ENCODE peak calls at places on chromosomes 13 and 19, in ten cellular contexts. One of them, this sample, is unnamed.

GRCh38 chr13:20495087-20496023 is 30.3 kb downstream of the CRYL1 start:
- DNase-seq in dorsolateral prefrontal cortex: peak
- DNase-seq in H1: peak
- DNase-seq in H9: peak
- DNase-seq in CD8-positive, alpha-beta T cell: peak
- DNase-seq in endodermal cell: peak
- DNase-seq in HCT116: peak
- DNase-seq in breast epithelium: peak
- DNase-seq in fibroblast of lung: peak
- DNase-seq in sigmoid colon: no peak
- DNase-seq in this sample: peak

GRCh38 chr13:64688893-64689677 is 2541.1 kb downstream of the PCDH9 start:
- DNase-seq in H1: no peak
- DNase-seq in H9: no peak
- DNase-seq in sigmoid colon: no peak
- DNase-seq in breast epithelium: no peak
- DNase-seq in endodermal cell: no peak
- DNase-seq in HCT116: no peak
- DNase-seq in CD8-positive, alpha-beta T cell: no peak
- DNase-seq in dorsolateral prefrontal cortex: no peak
- DNase-seq in fibroblast of lung: peak
- DNase-seq in this sample: no peak

GRCh38 chr19:5627395-5627904 is 4.6 kb downstream of the SAFB start:
- DNase-seq in H1: no peak
- DNase-seq in sigmoid colon: peak
- DNase-seq in fibroblast of lung: peak
- DNase-seq in CD8-positive, alpha-beta T cell: peak
- DNase-seq in dorsolateral prefrontal cortex: peak
- DNase-seq in H9: peak
- DNase-seq in endodermal cell: peak
- DNase-seq in breast epithelium: peak
- DNase-seq in HCT116: no peak
- DNase-seq in this sample: no peak

GRCh38 chr13:57631607-57632275 is at the start of gene PCDH17:
- DNase-seq in fibroblast of lung: peak
- DNase-seq in sigmoid colon: no peak
- DNase-seq in breast epithelium: no peak
- DNase-seq in HCT116: no peak
- DNase-seq in dorsolateral prefrontal cortex: peak
- DNase-seq in H9: peak
- DNase-seq in CD8-positive, alpha-beta T cell: no peak
- DNase-seq in H1: peak
- DNase-seq in endodermal cell: no peak
- DNase-seq in this sample: peak

GRCh38 chr13:62964522-62964921 is 1548.9 kb upstream of the PCDH20 start:
- DNase-seq in H1: no peak
- DNase-seq in endodermal cell: no peak
- DNase-seq in HCT116: no peak
- DNase-seq in fibroblast of lung: no peak
- DNase-seq in dorsolateral prefrontal cortex: no peak
- DNase-seq in breast epithelium: no peak
- DNase-seq in sigmoid colon: no peak
- DNase-seq in H9: no peak
- DNase-seq in CD8-positive, alpha-beta T cell: no peak
- DNase-seq in this sample: no peak

GRCh38 chr19:47093841-47094240 is 19.7 kb downstream of the ZC3H4 start:
- DNase-seq in HCT116: no peak
- DNase-seq in fibroblast of lung: no peak
- DNase-seq in H9: no peak
- DNase-seq in H1: no peak
- DNase-seq in breast epithelium: no peak
- DNase-seq in CD8-positive, alpha-beta T cell: no peak
- DNase-seq in endodermal cell: no peak
- DNase-seq in sigmoid colon: no peak
- DNase-seq in dorsolateral prefrontal cortex: no peak
- DNase-seq in this sample: no peak

GRCh38 chr13:48653074-48654054 is at the start of gene CYSLTR2:
- DNase-seq in fibroblast of lung: peak
- DNase-seq in CD8-positive, alpha-beta T cell: no peak
- DNase-seq in dorsolateral prefrontal cortex: no peak
- DNase-seq in H1: no peak
- DNase-seq in endodermal cell: no peak
- DNase-seq in HCT116: no peak
- DNase-seq in H9: no peak
- DNase-seq in sigmoid colon: no peak
- DNase-seq in breast epithelium: no peak
- DNase-seq in this sample: no peak

GRCh38 chr19:31270897-31271568 is 78.2 kb downstream of the TSHZ3 start:
- DNase-seq in H1: no peak
- DNase-seq in H9: no peak
- DNase-seq in dorsolateral prefrontal cortex: no peak
- DNase-seq in breast epithelium: no peak
- DNase-seq in fibroblast of lung: peak
- DNase-seq in sigmoid colon: peak
- DNase-seq in endodermal cell: no peak
- DNase-seq in HCT116: no peak
- DNase-seq in CD8-positive, alpha-beta T cell: no peak
- DNase-seq in this sample: no peak

GRCh38 chr13:37481005-37481857 is 117.3 kb downstream of the POSTN start:
- DNase-seq in H1: no peak
- DNase-seq in breast epithelium: no peak
- DNase-seq in dorsolateral prefrontal cortex: no peak
- DNase-seq in HCT116: no peak
- DNase-seq in fibroblast of lung: peak
- DNase-seq in endodermal cell: no peak
- DNase-seq in H9: no peak
- DNase-seq in sigmoid colon: no peak
- DNase-seq in CD8-positive, alpha-beta T cell: no peak
- DNase-seq in this sample: no peak

GRCh38 chr13:74027161-74027779 is 106.9 kb downstream of the KLF12 start:
- DNase-seq in dorsolateral prefrontal cortex: no peak
- DNase-seq in fibroblast of lung: no peak
- DNase-seq in H1: no peak
- DNase-seq in endodermal cell: no peak
- DNase-seq in H9: no peak
- DNase-seq in sigmoid colon: no peak
- DNase-seq in breast epithelium: no peak
- DNase-seq in CD8-positive, alpha-beta T cell: no peak
- DNase-seq in HCT116: no peak
- DNase-seq in this sample: no peak

GRCh38 chr13:102770435-102770834 is 3.2 kb downstream of the TEX30 start:
- DNase-seq in dorsolateral prefrontal cortex: no peak
- DNase-seq in breast epithelium: no peak
- DNase-seq in H9: no peak
- DNase-seq in sigmoid colon: no peak
- DNase-seq in endodermal cell: no peak
- DNase-seq in HCT116: no peak
- DNase-seq in fibroblast of lung: no peak
- DNase-seq in CD8-positive, alpha-beta T cell: no peak
- DNase-seq in H1: no peak
- DNase-seq in this sample: no peak

GRCh38 chr13:110129539-110130186 is 177.3 kb downstream of the COL4A1 start:
- DNase-seq in endodermal cell: no peak
- DNase-seq in H9: no peak
- DNase-seq in dorsolateral prefrontal cortex: no peak
- DNase-seq in sigmoid colon: no peak
- DNase-seq in H1: no peak
- DNase-seq in CD8-positive, alpha-beta T cell: no peak
- DNase-seq in fibroblast of lung: no peak
- DNase-seq in HCT116: no peak
- DNase-seq in breast epithelium: no peak
- DNase-seq in this sample: no peak

GRCh38 chr13:27401210-27401609 is 23.2 kb upstream of the GTF3A start:
- DNase-seq in dorsolateral prefrontal cortex: no peak
- DNase-seq in endodermal cell: no peak
- DNase-seq in sigmoid colon: no peak
- DNase-seq in breast epithelium: no peak
- DNase-seq in CD8-positive, alpha-beta T cell: no peak
- DNase-seq in H1: no peak
- DNase-seq in H9: no peak
- DNase-seq in HCT116: no peak
- DNase-seq in fibroblast of lung: no peak
- DNase-seq in this sample: no peak

GRCh38 chr13:97403893-97404683 is 29.9 kb upstream of the RAP2A start:
- DNase-seq in dorsolateral prefrontal cortex: no peak
- DNase-seq in HCT116: no peak
- DNase-seq in breast epithelium: no peak
- DNase-seq in CD8-positive, alpha-beta T cell: no peak
- DNase-seq in H9: no peak
- DNase-seq in endodermal cell: no peak
- DNase-seq in sigmoid colon: no peak
- DNase-seq in fibroblast of lung: no peak
- DNase-seq in H1: no peak
- DNase-seq in this sample: no peak

GRCh38 chr19:2223959-2224358 is 12.2 kb downstream of the PLEKHJ1 start:
- DNase-seq in breast epithelium: no peak
- DNase-seq in HCT116: no peak
- DNase-seq in CD8-positive, alpha-beta T cell: peak
- DNase-seq in sigmoid colon: no peak
- DNase-seq in H9: no peak
- DNase-seq in endodermal cell: no peak
- DNase-seq in dorsolateral prefrontal cortex: no peak
- DNase-seq in H1: no peak
- DNase-seq in fibroblast of lung: no peak
- DNase-seq in this sample: no peak
- H3K27ac ChIP-seq in breast epithelium: no peak
- H3K27ac ChIP-seq in HCT116: no peak
- H3K27ac ChIP-seq in CD8-positive, alpha-beta T cell: no peak
- H3K27ac ChIP-seq in sigmoid colon: no peak
- H3K27ac ChIP-seq in H9: no peak
- H3K27ac ChIP-seq in endodermal cell: no peak
- H3K27ac ChIP-seq in dorsolateral prefrontal cortex: no peak
- H3K27ac ChIP-seq in H1: no peak
- H3K27ac ChIP-seq in fibroblast of lung: no peak
- H3K27ac ChIP-seq in this sample: no peak

GRCh38 chr19:40523322-40524047 is 53.2 kb upstream of the SHKBP1 start:
- DNase-seq in dorsolateral prefrontal cortex: peak
- DNase-seq in HCT116: peak
- DNase-seq in breast epithelium: no peak
- DNase-seq in CD8-positive, alpha-beta T cell: peak
- DNase-seq in H1: peak
- DNase-seq in fibroblast of lung: peak
- DNase-seq in sigmoid colon: no peak
- DNase-seq in endodermal cell: peak
- DNase-seq in H9: peak
- DNase-seq in this sample: no peak

GRCh38 chr19:40519352-40520322 is 52.8 kb downstream of the SPTBN4 start:
- DNase-seq in breast epithelium: no peak
- DNase-seq in H1: peak
- DNase-seq in CD8-positive, alpha-beta T cell: no peak
- DNase-seq in H9: peak
- DNase-seq in dorsolateral prefrontal cortex: peak
- DNase-seq in fibroblast of lung: peak
- DNase-seq in sigmoid colon: no peak
- DNase-seq in HCT116: no peak
- DNase-seq in endodermal cell: peak
- DNase-seq in this sample: no peak

GRCh38 chr19:40524133-40524549 is 52.5 kb upstream of the SHKBP1 start:
- DNase-seq in CD8-positive, alpha-beta T cell: no peak
- DNase-seq in dorsolateral prefrontal cortex: no peak
- DNase-seq in H9: no peak
- DNase-seq in fibroblast of lung: no peak
- DNase-seq in breast epithelium: no peak
- DNase-seq in endodermal cell: no peak
- DNase-seq in HCT116: no peak
- DNase-seq in H1: no peak
- DNase-seq in sigmoid colon: no peak
- DNase-seq in this sample: no peak

GRCh38 chr19:40524655-40525054 is 52.0 kb upstream of the SHKBP1 start:
- DNase-seq in dorsolateral prefrontal cortex: no peak
- DNase-seq in breast epithelium: no peak
- DNase-seq in sigmoid colon: no peak
- DNase-seq in CD8-positive, alpha-beta T cell: no peak
- DNase-seq in endodermal cell: no peak
- DNase-seq in H1: no peak
- DNase-seq in HCT116: no peak
- DNase-seq in H9: no peak
- DNase-seq in fibroblast of lung: no peak
- DNase-seq in this sample: no peak

GRCh38 chr19:40521276-40521675 is 54.5 kb downstream of the SPTBN4 start:
- DNase-seq in CD8-positive, alpha-beta T cell: no peak
- DNase-seq in dorsolateral prefrontal cortex: no peak
- DNase-seq in breast epithelium: no peak
- DNase-seq in H1: no peak
- DNase-seq in HCT116: no peak
- DNase-seq in sigmoid colon: no peak
- DNase-seq in fibroblast of lung: no peak
- DNase-seq in H9: no peak
- DNase-seq in endodermal cell: no peak
- DNase-seq in this sample: no peak
- H3K27ac ChIP-seq in CD8-positive, alpha-beta T cell: no peak
- H3K27ac ChIP-seq in dorsolateral prefrontal cortex: no peak
- H3K27ac ChIP-seq in breast epithelium: no peak
- H3K27ac ChIP-seq in H1: no peak
- H3K27ac ChIP-seq in HCT116: no peak
- H3K27ac ChIP-seq in sigmoid colon: no peak
- H3K27ac ChIP-seq in fibroblast of lung: no peak
- H3K27ac ChIP-seq in H9: no peak
- H3K27ac ChIP-seq in endodermal cell: no peak
- H3K27ac ChIP-seq in this sample: no peak

DNA sequence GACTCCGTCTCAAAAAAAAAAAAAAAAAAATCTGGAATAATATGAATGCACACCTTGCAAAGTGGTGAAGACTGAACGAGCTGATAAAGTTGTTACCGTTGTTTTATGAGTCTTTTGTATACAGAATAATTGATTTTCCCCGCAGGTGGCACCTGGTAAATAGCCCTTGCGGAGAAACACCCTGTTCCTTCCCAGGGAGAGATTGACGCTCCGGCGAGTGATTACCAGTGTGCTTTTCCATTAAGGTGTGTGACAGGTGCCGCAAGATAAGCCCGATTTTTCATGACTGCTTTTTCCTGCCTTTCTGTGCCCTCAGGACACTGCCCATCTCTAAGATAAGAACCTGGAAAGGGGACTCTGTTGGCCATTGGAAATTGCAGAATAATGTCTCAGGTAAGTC is 943 bp downstream of the ZNF302 start:
- DNase-seq in dorsolateral prefrontal cortex: no peak
- DNase-seq in H9: no peak
- DNase-seq in breast epithelium: no peak
- DNase-seq in HCT116: no peak
- DNase-seq in endodermal cell: no peak
- DNase-seq in sigmoid colon: no peak
- DNase-seq in CD8-positive, alpha-beta T cell: no peak
- DNase-seq in fibroblast of lung: no peak
- DNase-seq in H1: no peak
- DNase-seq in this sample: no peak
- H3K27ac ChIP-seq in dorsolateral prefrontal cortex: no peak
- H3K27ac ChIP-seq in H9: no peak
- H3K27ac ChIP-seq in breast epithelium: no peak
- H3K27ac ChIP-seq in HCT116: no peak
- H3K27ac ChIP-seq in endodermal cell: no peak
- H3K27ac ChIP-seq in sigmoid colon: peak
- H3K27ac ChIP-seq in CD8-positive, alpha-beta T cell: no peak
- H3K27ac ChIP-seq in fibroblast of lung: peak
- H3K27ac ChIP-seq in H1: no peak
- H3K27ac ChIP-seq in this sample: no peak

DNA sequence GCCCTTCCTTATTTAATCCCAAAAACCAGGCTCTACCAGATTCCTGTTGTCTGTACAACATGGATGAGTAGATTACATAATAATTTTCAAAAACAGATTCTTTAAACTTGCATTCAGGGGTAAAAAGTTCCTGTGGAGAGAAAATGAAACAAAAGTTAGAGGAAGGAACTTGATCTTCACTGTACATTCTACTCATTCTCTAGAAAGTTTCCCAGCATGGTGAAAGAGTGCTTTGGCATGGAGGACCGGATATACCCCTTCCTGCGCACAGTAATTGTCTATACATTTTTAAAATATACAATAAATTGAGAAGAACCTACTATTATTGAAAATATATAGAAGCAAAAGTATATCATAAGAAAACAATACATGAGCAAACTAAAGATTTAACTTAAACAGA is 274.2 kb downstream of the ITGBL1 start:
- DNase-seq in HCT116: no peak
- DNase-seq in sigmoid colon: no peak
- DNase-seq in CD8-positive, alpha-beta T cell: no peak
- DNase-seq in fibroblast of lung: no peak
- DNase-seq in H1: no peak
- DNase-seq in endodermal cell: no peak
- DNase-seq in H9: no peak
- DNase-seq in breast epithelium: no peak
- DNase-seq in dorsolateral prefrontal cortex: no peak
- DNase-seq in this sample: no peak
- H3K27ac ChIP-seq in HCT116: no peak
- H3K27ac ChIP-seq in sigmoid colon: no peak
- H3K27ac ChIP-seq in CD8-positive, alpha-beta T cell: no peak
- H3K27ac ChIP-seq in fibroblast of lung: no peak
- H3K27ac ChIP-seq in H1: no peak
- H3K27ac ChIP-seq in endodermal cell: no peak
- H3K27ac ChIP-seq in H9: no peak
- H3K27ac ChIP-seq in breast epithelium: no peak
- H3K27ac ChIP-seq in dorsolateral prefrontal cortex: no peak
- H3K27ac ChIP-seq in this sample: no peak